ENCODE peak calls at places on chromosomes 12 and 14, in four cellular contexts. O is HepG2, J is K562, F is GM12878. I is an unnamed sample.

GRCh38 chr14:73700325-73700724 is 13.9 kb downstream of the PNMA1 start:
- DNase-seq in O (peak), F (no peak), J (no peak), I (no peak)

GRCh38 chr12:50923361-50924130 is 28.8 kb upstream of the HIGD1C start:
- DNase-seq in J (no peak), O (no peak), F (no peak), I (no peak)

GRCh38 chr12:2974560-2974971 is 15.4 kb downstream of the TEAD4 start:
- DNase-seq in O (no peak), J (no peak), F (no peak), I (no peak)

GRCh38 chr12:99287136-99287535 is 360.4 kb upstream of the GARIN6 start:
- DNase-seq in O (no peak), F (no peak), J (no peak), I (no peak)

GRCh38 chr14:98259881-98260280 is 1012.1 kb downstream of the BCL11B start:
- DNase-seq in J (no peak), F (no peak), O (no peak), I (no peak)

GRCh38 chr14:102183922-102184677 is 44.4 kb downstream of the WDR20 start:
- DNase-seq in J (no peak), O (no peak), F (no peak), I (no peak)

GRCh38 chr12:80858356-80858755 is 79.4 kb downstream of the LIN7A start:
- DNase-seq in J (no peak), O (no peak), F (no peak), I (no peak)

GRCh38 chr14:75041613-75042012 is 9.7 kb downstream of the MLH3 start:
- DNase-seq in F (no peak), J (no peak), O (peak), I (peak)

GRCh38 chr14:89179891-89180404 is 237.1 kb downstream of the FOXN3 start:
- DNase-seq in F (no peak), J (no peak), O (no peak), I (no peak)

GRCh38 chr14:36981832-36982528 is 190.4 kb downstream of the SLC25A21 start:
- DNase-seq in F (no peak), J (no peak), O (no peak), I (peak)

GRCh38 chr14:100761481-100761880 is 34.8 kb downstream of the DLK1 start:
- DNase-seq in O (no peak), J (no peak), F (no peak), I (peak)

GRCh38 chr12:28089363-28089762 is 100.9 kb upstream of the CCDC91 start:
- DNase-seq in J (peak), F (no peak), O (no peak), I (peak)

GRCh38 chr12:30169839-30170591 is 386.3 kb upstream of the TMTC1 start:
- DNase-seq in F (no peak), O (no peak), J (no peak), I (no peak)

GRCh38 chr14:65720171-65720570 is 307.6 kb downstream of the FUT8 start:
- DNase-seq in O (no peak), F (no peak), J (no peak), I (no peak)

GRCh38 chr12:25501565-25501964 is 51.5 kb downstream of the LMNTD1 start:
- DNase-seq in O (no peak), F (no peak), J (no peak), I (no peak)

GRCh38 chr14:62661818-62662217 is 383.4 kb downstream of the KCNH5 start:
- DNase-seq in J (no peak), O (no peak), F (no peak), I (no peak)

GRCh38 chr14:51093371-51094281 is 1.3 kb downstream of the TRIM9 start:
- DNase-seq in J (no peak), F (no peak), O (no peak), I (peak)

GRCh38 chr14:87131879-87132278 is 861.1 kb downstream of the GALC start:
- DNase-seq in F (no peak), O (no peak), J (no peak), I (no peak)

GRCh38 chr14:78240567-78240966 is 70.4 kb downstream of the NRXN3 start:
- DNase-seq in O (no peak), F (no peak), J (no peak), I (no peak)

GRCh38 chr14:88559852-88560251 is 3.0 kb upstream of the ZC3H14 start:
- DNase-seq in O (peak), J (no peak), F (no peak), I (peak)

GRCh38 chr12:124032265-124032886 is 59.4 kb downstream of the ZNF664 start:
- DNase-seq in J (peak), O (peak), F (no peak), I (peak)

GRCh38 chr14:60161176-60162107 is 3.8 kb downstream of the DHRS7 start:
- DNase-seq in F (no peak), J (no peak), O (peak), I (no peak)

GRCh38 chr12:104998423-104999346 is 12.6 kb downstream of the NOPCHAP1 start:
- DNase-seq in F (no peak), O (no peak), J (no peak), I (no peak)

GRCh38 chr12:28032811-28033537 is 60.4 kb upstream of the PTHLH start:
- DNase-seq in F (no peak), O (no peak), J (no peak), I (no peak)

GRCh38 chr12:9992296-9992695 is 6.6 kb downstream of the CLEC1B start:
- DNase-seq in F (no peak), J (no peak), O (no peak), I (no peak)

GRCh38 chr12:32062841-32063240 is 43.8 kb upstream of the BICD1 start:
- DNase-seq in O (no peak), J (no peak), F (no peak), I (no peak)

GRCh38 chr12:62813031-62813829 is 121.7 kb downstream of the PPM1H start:
- DNase-seq in O (no peak), F (no peak), J (peak), I (peak)

GRCh38 chr12:54394281-54394719 is 9.8 kb upstream of the ZNF385A start:
- DNase-seq in J (peak), O (peak), F (no peak), I (peak)

GRCh38 chr14:77347746-77348145 is 26.9 kb downstream of the GSTZ1 start:
- DNase-seq in O (no peak), F (no peak), J (no peak), I (no peak)

GRCh38 chr12:123034865-123035264 is 54.4 kb downstream of the ARL6IP4 start:
- DNase-seq in F (no peak), J (peak), O (no peak), I (peak)

GRCh38 chr12:57754411-57755193 is at the start of gene MARCHF9:
- DNase-seq in J (peak), F (no peak), O (no peak), I (peak)

GRCh38 chr14:102164241-102164641 is 24.5 kb downstream of the WDR20 start:
- DNase-seq in O (no peak), J (peak), F (no peak), I (no peak)

GRCh38 chr12:123115409-123116111 is 35.3 kb downstream of the PITPNM2 start:
- DNase-seq in F (peak), O (no peak), J (no peak), I (no peak)

GRCh38 chr14:52840916-52841315 is 49.5 kb upstream of the GNPNAT1 start:
- DNase-seq in O (no peak), F (no peak), J (no peak), I (peak)

GRCh38 chr14:44010595-44010994 is 496.5 kb downstream of the FSCB start:
- DNase-seq in J (no peak), O (no peak), F (no peak), I (no peak)

GRCh38 chr12:31471823-31472222 is 119.1 kb downstream of the DENND5B start:
- DNase-seq in F (no peak), O (no peak), J (no peak), I (no peak)

GRCh38 chr12:754871-755562 is 2.6 kb downstream of the WNK1 start:
- DNase-seq in F (no peak), O (peak), J (peak), I (peak)

GRCh38 chr14:92532490-92533163 is 19.0 kb downstream of the RIN3 start:
- DNase-seq in J (no peak), F (no peak), O (no peak), I (no peak)

GRCh38 chr12:120678572-120678971 is 8.4 kb upstream of the MLEC start:
- DNase-seq in O (no peak), F (no peak), J (no peak), I (no peak)

GRCh38 chr12:120680165-120680738 is 6.7 kb upstream of the MLEC start:
- DNase-seq in J (no peak), O (no peak), F (no peak), I (no peak)

GRCh38 chr12:120674172-120674571 is 12.8 kb upstream of the MLEC start:
- DNase-seq in J (no peak), F (no peak), O (no peak), I (no peak)

GRCh38 chr12:120677765-120678473 is 9.0 kb upstream of the MLEC start:
- DNase-seq in J (peak), O (no peak), F (peak), I (peak)
- TF ChIP-seq CHD4 in J (no peak), O (no peak), F (no peak), I (no peak)

DNA sequence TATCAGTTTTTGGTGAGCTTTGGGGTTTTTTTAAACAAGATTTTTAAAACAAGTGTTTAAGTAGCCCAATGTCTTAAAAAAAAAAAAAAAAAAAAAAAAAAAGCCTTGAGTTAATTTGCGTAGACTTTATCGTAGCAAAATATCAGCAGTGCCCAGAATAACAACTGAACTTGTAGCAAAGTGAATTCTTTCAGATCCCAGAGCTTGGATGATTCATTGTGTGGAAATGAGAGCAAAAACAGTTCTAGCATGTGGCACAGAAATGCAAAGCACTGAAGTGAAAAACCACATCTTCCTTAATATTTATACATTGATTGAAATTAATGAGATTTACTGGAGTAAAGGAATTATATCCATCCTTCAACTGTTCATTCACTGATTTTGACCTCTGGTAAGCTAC is 258.1 kb downstream of the EGLN3 start:
- DNase-seq in J (no peak), F (no peak), O (no peak), I (no peak)
- TF ChIP-seq CHD4 in J (no peak), F (no peak), O (no peak), I (no peak)

DNA sequence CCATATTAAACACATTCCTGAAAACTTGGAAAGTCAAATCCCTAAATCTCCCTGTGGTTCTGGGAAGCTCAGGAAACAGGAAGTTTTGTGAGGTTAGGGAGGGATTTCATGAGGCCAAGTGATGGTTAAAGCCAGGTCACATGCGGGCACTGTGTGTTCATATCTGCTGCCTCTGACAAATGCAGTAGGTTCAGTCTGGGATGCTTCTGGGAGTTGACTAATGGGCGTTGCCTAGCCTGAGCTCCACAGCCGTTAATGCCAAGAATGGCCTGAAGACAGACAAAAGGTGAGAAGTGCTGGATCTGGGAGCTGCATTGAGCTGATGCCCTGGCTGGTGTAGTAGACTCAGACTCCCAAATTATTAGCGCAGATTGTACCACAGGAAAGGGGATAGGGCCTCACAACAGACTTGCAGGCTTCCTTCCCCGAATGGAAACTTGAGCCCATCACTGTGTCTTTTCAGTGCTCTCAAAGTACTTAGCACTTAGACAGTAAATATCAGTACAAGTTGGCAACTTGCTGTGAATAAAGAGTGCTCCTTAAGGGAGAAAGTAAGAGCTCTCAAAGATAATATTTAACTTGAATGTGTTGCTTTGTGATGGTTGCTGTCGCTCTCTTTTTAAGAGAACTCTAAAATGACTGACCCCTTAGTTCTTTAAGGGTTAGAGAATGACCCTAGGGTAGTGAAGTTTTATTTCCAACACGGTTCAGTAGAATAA is 17.3 kb downstream of the GSG1 start:
- DNase-seq in J (no peak), F (no peak), O (no peak), I (no peak)
- TF ChIP-seq CHD4 in J (no peak), F (no peak), O (no peak), I (no peak)

DNA sequence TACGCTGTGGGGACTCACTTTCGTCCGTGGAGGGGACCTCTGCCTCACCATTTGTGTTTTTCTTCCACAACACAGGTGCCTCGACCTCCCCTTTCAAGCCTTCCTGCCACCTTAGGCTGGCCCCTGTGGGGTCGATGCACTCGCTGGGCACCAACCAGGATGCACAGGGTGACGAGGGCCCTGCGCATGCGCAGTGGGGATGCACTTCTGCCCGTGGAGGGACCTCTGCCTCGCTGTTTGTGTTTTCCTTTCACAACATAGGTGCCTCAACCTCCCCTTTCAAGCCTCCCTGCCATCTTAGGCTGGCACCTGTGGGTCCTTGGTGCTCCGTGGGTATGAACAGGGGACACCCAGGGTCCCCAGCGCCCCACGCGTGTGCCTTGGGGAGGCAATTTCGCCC is 356.8 kb downstream of the ALG10 start:
- DNase-seq in J (no peak), F (no peak), O (no peak), I (no peak)
- TF ChIP-seq CHD4 in J (no peak), F (no peak), O (no peak), I (no peak)

GRCh38 chr14:54002653-54003052 is 46.0 kb upstream of the BMP4 start:
- DNase-seq in J (no peak), F (no peak), O (no peak), I (no peak)
- TF ChIP-seq CHD4 in J (no peak), F (no peak), O (no peak), I (no peak)

GRCh38 chr12:47053991-47054390 is 25.4 kb upstream of the PCED1B start:
- DNase-seq in O (no peak), F (no peak), J (no peak), I (no peak)

GRCh38 chr12:47052274-47052673 is 27.1 kb upstream of the PCED1B start:
- DNase-seq in O (no peak), F (no peak), J (no peak), I (no peak)

GRCh38 chr12:47048541-47048940 is 30.9 kb upstream of the PCED1B start:
- DNase-seq in J (no peak), F (no peak), O (no peak), I (no peak)
- TF ChIP-seq CHD4 in J (no peak), F (no peak), O (no peak), I (no peak)

GRCh38 chr12:131673519-131674265 is 37.2 kb upstream of the SFSWAP start:
- DNase-seq in F (no peak), O (no peak), J (no peak), I (no peak)
- TF ChIP-seq CHD4 in F (no peak), O (no peak), J (no peak), I (no peak)

DNA sequence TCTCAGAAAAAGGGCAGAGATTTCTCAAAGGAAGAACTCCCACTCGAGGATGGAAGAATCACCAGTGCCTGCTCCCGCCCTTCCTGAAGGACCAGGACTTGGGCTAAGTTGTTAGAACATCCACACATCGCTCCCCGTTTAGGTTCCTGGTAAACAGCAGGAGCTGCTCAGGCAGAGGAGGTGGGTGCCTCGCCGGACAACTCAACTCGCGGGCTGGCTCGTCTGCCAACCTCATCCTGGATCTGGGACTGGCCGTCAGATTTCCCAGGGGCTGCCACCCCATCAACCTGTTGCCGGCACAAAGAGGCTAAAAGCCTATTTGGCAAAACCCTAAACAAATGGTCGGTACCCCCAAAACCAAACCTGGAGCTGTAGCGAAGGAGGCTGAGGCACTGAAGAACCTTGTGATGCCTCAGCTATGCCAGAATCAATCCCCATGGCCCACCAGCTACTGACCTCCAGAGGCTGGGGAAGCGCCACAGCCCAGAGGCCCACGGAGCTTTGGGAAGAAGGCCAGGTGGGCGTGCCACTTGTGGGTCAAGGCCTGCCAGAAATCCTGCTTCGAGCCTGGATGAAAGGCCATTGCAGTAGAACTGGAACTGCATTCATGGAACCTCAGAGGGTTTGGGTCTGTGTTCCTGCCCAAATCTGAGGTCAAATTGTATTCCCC is 42.9 kb downstream of the RIMBP2 start:
- DNase-seq in F (no peak), J (no peak), O (no peak), I (no peak)
- TF ChIP-seq CHD4 in F (no peak), J (no peak), O (no peak), I (no peak)

DNA sequence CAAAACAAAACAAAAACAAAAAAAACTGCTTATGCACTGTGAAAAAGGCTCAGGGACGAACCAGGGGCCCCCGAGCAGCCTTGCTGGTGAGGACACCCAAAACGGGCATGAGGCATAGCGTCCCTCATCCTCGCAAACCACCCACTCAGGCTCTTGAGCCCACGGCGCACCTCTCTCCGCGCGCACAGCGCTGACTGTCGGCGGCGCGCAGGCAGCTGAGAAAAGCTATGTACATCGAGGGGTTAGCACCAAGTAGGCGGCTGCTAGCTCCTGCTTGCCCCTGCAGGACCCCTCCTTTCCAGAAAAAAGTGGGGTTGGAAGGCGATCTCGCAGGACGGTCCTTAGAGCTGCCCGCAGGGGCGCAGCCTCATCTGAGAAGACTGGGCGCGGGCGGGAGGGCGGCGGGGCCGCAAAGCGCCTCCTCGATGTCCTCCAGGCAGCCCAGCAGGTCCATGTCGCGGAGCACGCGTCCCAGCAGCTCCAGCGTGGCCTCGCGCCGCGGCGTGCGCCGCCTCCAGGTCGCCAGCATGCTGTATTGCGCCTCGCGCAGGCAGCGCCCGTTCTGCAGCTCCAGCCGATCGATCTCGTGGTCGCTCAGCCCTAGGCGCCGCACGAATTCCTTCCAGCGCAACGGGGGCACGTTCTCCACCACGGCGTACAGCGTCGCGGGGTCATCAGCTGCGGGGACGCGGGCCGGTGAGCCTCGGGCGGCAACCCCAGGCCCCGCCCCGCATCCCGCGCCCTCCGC is 12.8 kb downstream of the TNFRSF1A start:
- DNase-seq in J (no peak), O (no peak), F (no peak), I (no peak)
- TF ChIP-seq CHD4 in J (no peak), O (no peak), F (no peak), I (no peak)